ENCODE peak calls at places on chromosomes 5 and 9, in five cellular contexts. R is HL-60, K is fibroblast of mammary gland, O is astrocyte of the cerebellum, Z is fibroblast of lung. J is an unnamed sample.

GRCh38 chr9:96450613-96451544 is 910 bp downstream of the HABP4 start:
- DNase-seq in O (peak), R (no peak), Z (peak), K (peak), J (peak)

GRCh38 chr9:137656416-137656815 is 37.6 kb downstream of the EHMT1 start:
- DNase-seq in K (no peak), Z (no peak), R (no peak), O (no peak), J (no peak)

GRCh38 chr9:98495530-98495929 is 213.2 kb downstream of the GABBR2 start:
- DNase-seq in O (no peak), K (no peak), R (no peak), Z (no peak), J (no peak)

GRCh38 chr9:13142776-13143175 is 136.7 kb downstream of the MPDZ start:
- DNase-seq in Z (no peak), K (no peak), R (no peak), O (no peak), J (no peak)

GRCh38 chr9:127520941-127521918 is 69.9 kb downstream of the LRSAM1 start:
- DNase-seq in K (peak), R (no peak), Z (peak), O (peak), J (no peak)

GRCh38 chr5:159178978-159179377 is 30.4 kb downstream of the RNF145 start:
- DNase-seq in K (peak), Z (peak), O (peak), R (no peak), J (no peak)

GRCh38 chr5:14165375-14166091 is 22.4 kb downstream of the TRIO start:
- DNase-seq in O (peak), R (no peak), Z (peak), K (peak), J (no peak)

GRCh38 chr9:106432631-106433030 is 430.3 kb upstream of the ZNF462 start:
- DNase-seq in O (no peak), R (no peak), Z (no peak), K (no peak), J (no peak)

GRCh38 chr9:14531424-14532269 is 161.6 kb downstream of the ZDHHC21 start:
- DNase-seq in R (no peak), K (no peak), O (no peak), Z (no peak), J (no peak)

GRCh38 chr9:15101046-15101445 is 190.8 kb upstream of the FREM1 start:
- DNase-seq in R (no peak), Z (no peak), O (no peak), K (no peak), J (no peak)

GRCh38 chr5:127757576-127757975 is 54.4 kb downstream of the CCDC192 start:
- DNase-seq in O (peak), Z (peak), K (peak), R (peak), J (no peak)

GRCh38 chr9:104907278-104907951 is 20.5 kb downstream of the ABCA1 start:
- DNase-seq in O (peak), R (no peak), K (peak), Z (peak), J (no peak)

GRCh38 chr5:59348189-59348588 is 545.3 kb downstream of the PDE4D start:
- DNase-seq in O (no peak), Z (no peak), K (no peak), R (no peak), J (no peak)
- TF ChIP-seq CTCF in O (no peak), Z (no peak), K (no peak), R (no peak), J (peak)

GRCh38 chr9:95044731-95045508 is 272.6 kb downstream of the FANCC start:
- DNase-seq in K (no peak), O (no peak), R (no peak), Z (no peak), J (peak)
- TF ChIP-seq CTCF in K (no peak), O (peak), R (no peak), Z (no peak), J (peak)

GRCh38 chr9:37033753-37034319 is at the start of gene PAX5:
- DNase-seq in Z (no peak), R (no peak), O (no peak), K (no peak), J (no peak)

GRCh38 chr9:37034320-37034937 is 361 bp upstream of the PAX5 start:
- DNase-seq in R (peak), O (no peak), Z (peak), K (no peak), J (no peak)

GRCh38 chr9:37035472-37036236 is 1.6 kb upstream of the PAX5 start:
- DNase-seq in Z (peak), K (no peak), R (no peak), O (no peak), J (no peak)

GRCh38 chr9:37036237-37037136 is 2.4 kb upstream of the PAX5 start:
- DNase-seq in Z (peak), K (no peak), O (no peak), R (peak), J (no peak)

DNA sequence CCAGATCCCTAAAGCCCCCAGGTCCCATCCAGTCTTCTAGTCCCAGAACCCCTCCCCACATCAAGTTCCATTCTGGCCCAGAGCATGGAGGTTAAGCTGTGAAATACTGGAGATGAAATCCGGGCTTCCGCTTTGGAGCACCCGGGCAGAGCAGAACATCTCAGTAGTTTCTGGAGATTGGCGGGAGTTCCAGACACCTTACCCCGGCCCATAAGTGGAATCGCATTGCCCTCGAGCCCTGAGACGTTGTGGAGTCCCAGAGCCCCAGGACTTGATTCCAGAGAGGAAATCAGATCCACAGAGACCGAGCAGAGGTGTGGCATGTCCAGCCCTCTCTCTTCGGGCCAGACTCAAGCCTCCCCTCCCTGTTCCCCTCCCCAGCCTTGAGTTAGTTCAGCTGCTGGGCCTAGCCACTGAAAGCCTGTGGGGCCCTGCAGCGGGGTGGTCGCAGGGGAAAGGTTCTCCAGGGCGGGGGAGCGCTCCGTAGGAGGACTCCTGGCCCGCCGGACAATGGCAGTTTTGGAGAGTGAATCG is 937 bp upstream of the PAX5 start:
- DNase-seq in O (no peak), R (peak), Z (no peak), K (no peak), J (no peak)
- TF ChIP-seq CTCF in O (no peak), R (no peak), Z (no peak), K (no peak), J (no peak)

GRCh38 chr5:178827636-178828035 is 32.1 kb upstream of the ZNF354B start:
- DNase-seq in R (no peak), K (no peak), Z (no peak), O (no peak), J (no peak)

GRCh38 chr5:178832618-178833201 is 27.0 kb upstream of the ZNF354B start:
- DNase-seq in Z (no peak), O (no peak), K (no peak), R (no peak), J (no peak)

GRCh38 chr5:178836628-178837027 is 23.1 kb upstream of the ZNF354B start:
- DNase-seq in K (no peak), Z (no peak), O (no peak), R (no peak), J (no peak)

GRCh38 chr5:178826216-178826615 is 33.5 kb upstream of the ZNF354B start:
- DNase-seq in O (no peak), R (no peak), K (no peak), Z (no peak), J (no peak)

GRCh38 chr5:178831049-178831448 is 28.7 kb upstream of the ZNF354B start:
- DNase-seq in O (no peak), R (no peak), Z (no peak), K (no peak), J (no peak)
- TF ChIP-seq CTCF in O (no peak), R (no peak), Z (no peak), K (no peak), J (peak)

GRCh38 chr5:88085462-88085861 is 183.2 kb downstream of the TMEM161B start:
- DNase-seq in Z (peak), K (no peak), O (no peak), R (no peak), J (no peak)

DNA sequence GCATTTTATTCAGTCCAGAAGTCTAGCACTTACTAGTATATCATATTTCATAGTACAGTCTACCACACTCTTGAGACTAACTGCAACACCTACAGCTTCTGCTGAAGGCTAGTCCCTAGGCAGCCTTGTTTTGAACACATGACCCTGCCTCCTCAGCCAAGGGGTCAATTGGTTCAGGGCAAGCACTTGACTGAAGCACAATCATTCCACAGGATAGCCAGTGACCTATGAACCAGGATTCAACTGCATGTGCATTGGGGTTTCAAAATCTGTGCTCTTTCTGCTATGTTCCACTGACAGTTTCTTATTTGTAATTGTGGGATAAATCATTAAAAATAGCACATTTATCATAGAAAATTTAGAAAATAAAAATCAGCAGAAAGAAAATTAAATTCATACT is 186.8 kb downstream of the TMEM161B start:
- DNase-seq in Z (no peak), O (no peak), R (no peak), K (no peak), J (no peak)
- TF ChIP-seq CTCF in Z (no peak), O (no peak), R (no peak), K (no peak), J (no peak)

GRCh38 chr5:10600629-10601245 is 36.9 kb downstream of the ANKRD33B start:
- DNase-seq in Z (peak), K (peak), O (no peak), R (no peak), J (no peak)
- TF ChIP-seq CTCF in Z (no peak), K (no peak), O (no peak), R (no peak), J (no peak)

GRCh38 chr5:180799194-180799593 is 3.4 kb downstream of the MGAT1 start:
- DNase-seq in R (no peak), O (no peak), K (no peak), Z (no peak), J (peak)
- TF ChIP-seq CTCF in R (no peak), O (peak), K (no peak), Z (no peak), J (peak)

GRCh38 chr5:132475531-132475930 is 15.0 kb downstream of the IRF1 start:
- DNase-seq in Z (no peak), O (no peak), R (no peak), K (no peak), J (no peak)

GRCh38 chr5:132475939-132476852 is 14.4 kb downstream of the IRF1 start:
- DNase-seq in O (no peak), R (no peak), K (no peak), Z (no peak), J (no peak)

GRCh38 chr5:132474131-132474723 is 16.3 kb downstream of the IRF1 start:
- DNase-seq in K (no peak), R (no peak), O (no peak), Z (no peak), J (no peak)

GRCh38 chr5:132473608-132474007 is 17.0 kb downstream of the IRF1 start:
- DNase-seq in O (no peak), Z (no peak), K (no peak), R (no peak), J (no peak)

DNA sequence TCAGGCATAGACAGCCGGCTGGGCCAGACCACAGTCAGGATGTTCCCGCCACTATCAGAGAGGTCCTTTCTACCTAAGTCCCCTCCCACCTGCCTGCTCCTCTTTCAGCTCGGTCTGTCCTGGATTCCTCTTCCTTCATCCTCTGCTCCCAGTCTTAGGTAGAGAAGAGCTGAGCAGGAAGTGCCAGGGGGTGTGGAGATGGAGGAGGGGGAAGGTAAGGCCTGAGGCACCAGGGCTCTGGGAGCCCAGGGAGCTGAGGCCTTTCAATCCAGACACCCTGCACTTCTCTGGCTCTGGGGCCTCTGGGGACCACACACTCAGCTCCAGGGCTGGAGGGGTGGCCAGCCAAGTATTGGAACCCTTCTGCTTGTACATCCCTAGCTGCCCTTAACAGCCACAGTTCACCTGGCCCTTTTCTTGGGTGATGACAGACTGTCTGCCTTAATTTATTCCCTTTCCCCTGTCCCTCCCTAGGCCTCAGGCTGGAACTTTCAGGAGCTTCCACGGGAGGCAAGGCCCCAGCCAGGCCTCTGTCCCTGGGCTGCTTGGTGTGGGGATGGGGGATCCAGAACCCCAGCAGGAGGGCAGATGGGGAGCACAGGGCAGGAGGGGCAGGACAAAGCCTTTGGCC is 15.6 kb downstream of the IRF1 start:
- DNase-seq in Z (no peak), O (no peak), R (no peak), K (no peak), J (no peak)
- TF ChIP-seq CTCF in Z (no peak), O (no peak), R (no peak), K (no peak), J (no peak)

DNA sequence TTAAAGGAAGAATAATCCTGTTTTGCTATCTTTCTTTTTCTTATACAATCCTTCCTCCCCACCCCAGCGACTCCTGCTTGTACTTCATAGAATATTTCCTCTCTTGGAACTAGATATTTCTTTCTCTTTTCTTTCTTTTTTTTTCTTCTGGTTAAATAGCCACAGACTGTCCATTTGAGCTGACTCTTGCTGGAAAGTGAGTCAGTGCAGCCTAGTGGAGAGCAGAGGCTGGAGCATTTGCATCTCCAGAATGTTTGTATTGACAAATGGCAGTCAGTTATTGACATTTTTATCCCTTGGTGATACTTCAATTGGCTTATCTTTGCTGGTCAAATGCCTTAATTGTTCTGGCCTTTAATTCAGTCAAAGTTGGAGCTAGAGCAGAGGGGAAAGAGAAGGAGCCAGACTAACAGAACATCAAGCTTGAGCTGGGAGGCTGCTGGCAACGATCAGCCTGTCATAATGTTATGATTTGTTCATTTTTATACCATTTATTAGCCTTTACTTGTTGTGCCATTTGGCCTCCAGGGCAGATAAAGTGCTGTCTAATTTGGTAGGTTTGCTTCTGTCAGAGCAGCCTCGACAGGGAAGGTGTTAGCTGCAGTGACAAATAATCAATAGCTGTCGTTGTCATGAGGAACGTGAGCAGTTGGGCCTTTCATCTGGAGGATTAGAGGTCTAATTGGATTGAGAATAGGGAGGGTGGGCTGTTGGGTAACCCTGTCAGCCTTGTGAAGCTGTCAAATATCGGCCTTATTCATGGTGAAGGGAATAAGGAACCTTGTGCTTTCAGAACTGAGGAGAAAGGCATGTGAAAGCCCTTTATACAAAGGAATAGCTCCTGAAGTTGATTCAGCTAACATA is 69.1 kb downstream of the INVS start:
- DNase-seq in Z (peak), K (peak), O (no peak), R (no peak), J (no peak)
- TF ChIP-seq CTCF in Z (peak), K (peak), O (peak), R (no peak), J (no peak)

DNA sequence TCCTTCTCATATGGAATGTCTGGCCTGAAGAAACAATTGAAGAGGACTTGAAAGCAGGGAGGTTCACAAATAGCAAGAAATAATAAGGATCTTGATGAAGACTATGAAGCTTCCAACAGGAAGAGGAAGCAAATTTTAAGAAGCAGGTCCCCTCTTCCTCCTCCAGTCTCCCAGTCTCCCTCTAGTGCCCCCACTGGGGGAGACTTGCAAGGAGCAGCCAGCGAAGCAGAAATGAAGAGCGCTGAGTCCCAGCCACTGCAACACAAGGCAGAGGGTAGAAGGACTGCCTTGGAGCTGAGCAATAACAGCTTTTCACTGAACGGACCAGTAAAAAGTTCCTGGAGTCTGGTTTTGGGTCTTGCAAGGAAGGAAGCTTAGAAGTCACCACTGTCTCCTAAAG is 32.6 kb upstream of the ACO1 start:
- DNase-seq in R (peak), O (no peak), Z (peak), K (no peak), J (no peak)
- TF ChIP-seq CTCF in R (no peak), O (peak), Z (no peak), K (no peak), J (no peak)